ENCODE peak calls at places on chromosomes 1 and 21, in ten cellular contexts. P, A, O, V, K, T, B, G, R and J are unnamed samples.

GRCh38 chr1:41393993-41394392 is 32.8 kb downstream of the FOXO6 start:
- DNase-seq in P (no peak), A (no peak), O (no peak), V (no peak), K (no peak), T (no peak), B (no peak), G (no peak), R (no peak), J (no peak)

GRCh38 chr1:228276361-228276831 is 68.6 kb downstream of the OBSCN start:
- DNase-seq in P (no peak), A (peak), O (no peak), V (no peak), K (no peak), T (peak), B (no peak), G (no peak), R (peak), J (no peak)

GRCh38 chr1:33086384-33086850 is 5.5 kb downstream of the AZIN2 start:
- DNase-seq in P (peak), A (peak), O (peak), V (no peak), K (no peak), T (peak), B (peak), G (peak), R (peak), J (peak)

GRCh38 chr1:155005076-155005971 is 2.7 kb downstream of the ZBTB7B start:
- DNase-seq in P (no peak), A (no peak), O (no peak), V (no peak), K (no peak), T (peak), B (peak), G (peak), R (no peak), J (no peak)

GRCh38 chr1:246687002-246687401 is 37.2 kb upstream of the SCCPDH start:
- DNase-seq in P (no peak), A (no peak), O (no peak), V (no peak), K (no peak), T (no peak), B (no peak), G (no peak), R (no peak), J (no peak)

GRCh38 chr1:11948822-11949458 is 14.4 kb downstream of the PLOD1 start:
- DNase-seq in P (no peak), A (no peak), O (no peak), V (no peak), K (no peak), T (no peak), B (no peak), G (no peak), R (no peak), J (no peak)

GRCh38 chr1:155082301-155082940 is 3.8 kb downstream of the EFNA3 start:
- DNase-seq in P (no peak), A (no peak), O (no peak), V (no peak), K (no peak), T (no peak), B (no peak), G (no peak), R (peak), J (no peak)

GRCh38 chr1:183124259-183124658 is 61.8 kb upstream of the LAMC2 start:
- DNase-seq in P (no peak), A (peak), O (no peak), V (no peak), K (no peak), T (peak), B (no peak), G (no peak), R (peak), J (no peak)

GRCh38 chr1:182614796-182615451 is 10.7 kb upstream of the RGS16 start:
- DNase-seq in P (peak), A (peak), O (peak), V (no peak), K (peak), T (peak), B (peak), G (peak), R (peak), J (peak)

GRCh38 chr1:47915677-47916353 is 81.4 kb downstream of the TRABD2B start:
- DNase-seq in P (no peak), A (no peak), O (no peak), V (no peak), K (no peak), T (no peak), B (no peak), G (no peak), R (no peak), J (no peak)

GRCh38 chr1:218584418-218585155 is 239.5 kb downstream of the TGFB2 start:
- DNase-seq in P (no peak), A (no peak), O (peak), V (no peak), K (no peak), T (peak), B (no peak), G (no peak), R (no peak), J (no peak)

GRCh38 chr1:187091666-187092065 is 262.9 kb downstream of the PLA2G4A start:
- DNase-seq in P (no peak), A (no peak), O (peak), V (no peak), K (no peak), T (no peak), B (no peak), G (no peak), R (no peak), J (no peak)

GRCh38 chr1:72705921-72706320 is 423.6 kb upstream of the NEGR1 start:
- DNase-seq in P (no peak), A (no peak), O (no peak), V (no peak), K (no peak), T (no peak), B (no peak), G (no peak), R (no peak), J (no peak)

GRCh38 chr1:9593492-9594465 is 5.1 kb downstream of the TMEM201 start:
- DNase-seq in P (no peak), A (peak), O (peak), V (no peak), K (no peak), T (peak), B (peak), G (peak), R (peak), J (peak)

GRCh38 chr1:155323729-155324040 is 3.0 kb downstream of the RUSC1 start:
- DNase-seq in P (peak), A (peak), O (peak), V (peak), K (peak), T (peak), B (peak), G (peak), R (peak), J (peak)

GRCh38 chr1:197559244-197559643 is 216.0 kb downstream of the DENND1B start:
- DNase-seq in P (no peak), A (no peak), O (no peak), V (no peak), K (no peak), T (no peak), B (no peak), G (no peak), R (no peak), J (no peak)

GRCh38 chr1:20373286-20373685 is 82.6 kb downstream of the VWA5B1 start:
- DNase-seq in P (no peak), A (no peak), O (no peak), V (no peak), K (no peak), T (no peak), B (no peak), G (no peak), R (no peak), J (no peak)

GRCh38 chr1:47699492-47700220 is 261.8 kb downstream of the FOXD2 start:
- DNase-seq in P (no peak), A (no peak), O (no peak), V (no peak), K (no peak), T (no peak), B (no peak), G (no peak), R (no peak), J (no peak)

GRCh38 chr1:3471356-3472087 is 17.1 kb downstream of the ARHGEF16 start:
- DNase-seq in P (no peak), A (peak), O (peak), V (no peak), K (no peak), T (no peak), B (peak), G (peak), R (peak), J (peak)

GRCh38 chr1:178634445-178634844 is 90.6 kb upstream of the RALGPS2 start:
- DNase-seq in P (no peak), A (no peak), O (no peak), V (no peak), K (no peak), T (no peak), B (no peak), G (no peak), R (no peak), J (no peak)

GRCh38 chr21:42572906-42573495 is 59.3 kb downstream of the SLC37A1 start:
- DNase-seq in P (no peak), A (no peak), O (no peak), V (no peak), K (no peak), T (no peak), B (no peak), G (no peak), R (no peak), J (no peak)

GRCh38 chr1:25544819-25545218 is 1.4 kb downstream of the LDLRAP1 start:
- DNase-seq in P (no peak), A (no peak), O (no peak), V (no peak), K (no peak), T (peak), B (no peak), G (peak), R (no peak), J (peak)

GRCh38 chr1:117828206-117828605 is 101.2 kb downstream of the GDAP2 start:
- DNase-seq in P (peak), A (peak), O (no peak), V (no peak), K (no peak), T (peak), B (peak), G (no peak), R (no peak), J (no peak)

GRCh38 chr1:54107131-54107530 is 45.7 kb downstream of the CDCP2 start:
- DNase-seq in P (no peak), A (peak), O (peak), V (no peak), K (no peak), T (peak), B (peak), G (no peak), R (no peak), J (no peak)

GRCh38 chr1:40014812-40015594 is 25.5 kb upstream of the CAP1 start:
- DNase-seq in P (peak), A (peak), O (peak), V (no peak), K (no peak), T (peak), B (peak), G (no peak), R (no peak), J (peak)

GRCh38 chr1:89739013-89739843 is 81.6 kb upstream of the LRRC8D start:
- DNase-seq in P (no peak), A (no peak), O (peak), V (no peak), K (no peak), T (no peak), B (no peak), G (no peak), R (no peak), J (no peak)

GRCh38 chr1:224623310-224623714 is 7.2 kb downstream of the CNIH3 start:
- DNase-seq in P (peak), A (no peak), O (peak), V (no peak), K (no peak), T (peak), B (peak), G (no peak), R (no peak), J (peak)

GRCh38 chr1:33180226-33181037 is 1.4 kb downstream of the TRIM62 start:
- DNase-seq in P (peak), A (peak), O (peak), V (peak), K (peak), T (peak), B (peak), G (peak), R (peak), J (peak)

GRCh38 chr1:33435096-33435820 is 4.4 kb upstream of the PHC2 start:
- DNase-seq in P (no peak), A (no peak), O (peak), V (no peak), K (no peak), T (peak), B (peak), G (no peak), R (peak), J (no peak)

GRCh38 chr1:176670853-176671252 is 207.9 kb downstream of the PAPPA2 start:
- DNase-seq in P (no peak), A (no peak), O (no peak), V (no peak), K (no peak), T (no peak), B (no peak), G (no peak), R (no peak), J (no peak)

GRCh38 chr1:107941123-107941522 is 23.9 kb downstream of the VAV3 start:
- DNase-seq in P (no peak), A (no peak), O (no peak), V (no peak), K (no peak), T (peak), B (no peak), G (no peak), R (no peak), J (no peak)

GRCh38 chr1:10446790-10447422 is 2.9 kb upstream of the CORT start:
- DNase-seq in P (no peak), A (no peak), O (no peak), V (no peak), K (no peak), T (no peak), B (no peak), G (no peak), R (no peak), J (no peak)

GRCh38 chr1:115296981-115297380 is 41.1 kb downstream of the NGF start:
- DNase-seq in P (peak), A (no peak), O (peak), V (no peak), K (no peak), T (peak), B (no peak), G (no peak), R (no peak), J (no peak)

GRCh38 chr1:45622267-45622890 is 1.5 kb downstream of the CCDC17 start:
- DNase-seq in P (no peak), A (peak), O (no peak), V (no peak), K (no peak), T (no peak), B (no peak), G (no peak), R (no peak), J (no peak)